ENCODE peak calls at places on chromosome 7, in six cellular contexts. One of them, this sample, is unnamed.

GRCh38 chr7:20958474-20958873 is 171.8 kb upstream of the SP8 start:
- DNase-seq in hepatocyte: no peak
- DNase-seq in cardiac muscle cell: no peak
- DNase-seq in nephron progenitor cell: no peak
- DNase-seq in mesothelial cell of epicardium: no peak
- DNase-seq in AG10803: no peak
- DNase-seq in this sample: no peak

GRCh38 chr7:98204670-98205069 is 6.6 kb upstream of the BHLHA15 start:
- DNase-seq in hepatocyte: no peak
- DNase-seq in cardiac muscle cell: peak; percentile 33
- DNase-seq in nephron progenitor cell: no peak
- DNase-seq in mesothelial cell of epicardium: peak; percentile 13
- DNase-seq in AG10803: no peak
- DNase-seq in this sample: no peak

GRCh38 chr7:64618785-64619456 is 47.0 kb upstream of the ZNF107 start:
- DNase-seq in hepatocyte: no peak
- DNase-seq in cardiac muscle cell: peak; percentile 23
- DNase-seq in nephron progenitor cell: no peak
- DNase-seq in mesothelial cell of epicardium: no peak
- DNase-seq in AG10803: peak; percentile 39
- DNase-seq in this sample: peak; percentile 1

GRCh38 chr7:138934861-138935260 is 46.3 kb downstream of the KIAA1549 start:
- DNase-seq in hepatocyte: peak; percentile 64
- DNase-seq in cardiac muscle cell: no peak
- DNase-seq in nephron progenitor cell: no peak
- DNase-seq in mesothelial cell of epicardium: no peak
- DNase-seq in AG10803: peak; percentile 31
- DNase-seq in this sample: no peak

GRCh38 chr7:16264436-16265183 is 156.7 kb downstream of the CRPPA start:
- DNase-seq in hepatocyte: no peak
- DNase-seq in cardiac muscle cell: no peak
- DNase-seq in nephron progenitor cell: no peak
- DNase-seq in mesothelial cell of epicardium: no peak
- DNase-seq in AG10803: no peak
- DNase-seq in this sample: no peak

GRCh38 chr7:39950473-39951155 is 558 bp downstream of the CDK13 start:
- DNase-seq in hepatocyte: peak; percentile 65
- DNase-seq in cardiac muscle cell: peak; percentile 65
- DNase-seq in nephron progenitor cell: peak; percentile 61
- DNase-seq in mesothelial cell of epicardium: peak; percentile 70
- DNase-seq in AG10803: peak; percentile 49
- DNase-seq in this sample: peak; percentile 12

GRCh38 chr7:47991741-47992311 is 12.4 kb upstream of the HUS1 start:
- DNase-seq in hepatocyte: peak; percentile 87
- DNase-seq in cardiac muscle cell: peak; percentile 85
- DNase-seq in nephron progenitor cell: peak; percentile 83
- DNase-seq in mesothelial cell of epicardium: peak; percentile 75
- DNase-seq in AG10803: peak; percentile 78
- DNase-seq in this sample: peak; percentile 77

GRCh38 chr7:503575-504111 is 16.0 kb downstream of the PDGFA start:
- DNase-seq in hepatocyte: peak; percentile 94
- DNase-seq in cardiac muscle cell: no peak
- DNase-seq in nephron progenitor cell: no peak
- DNase-seq in mesothelial cell of epicardium: no peak
- DNase-seq in AG10803: no peak
- DNase-seq in this sample: no peak

GRCh38 chr7:132255898-132256297 is 320.4 kb downstream of the PLXNA4 start:
- DNase-seq in hepatocyte: peak; percentile 54
- DNase-seq in cardiac muscle cell: peak; percentile 70
- DNase-seq in nephron progenitor cell: no peak
- DNase-seq in mesothelial cell of epicardium: no peak
- DNase-seq in AG10803: no peak
- DNase-seq in this sample: no peak

GRCh38 chr7:4028221-4028620 is 653.9 kb upstream of the FOXK1 start:
- DNase-seq in hepatocyte: no peak
- DNase-seq in cardiac muscle cell: no peak
- DNase-seq in nephron progenitor cell: no peak
- DNase-seq in mesothelial cell of epicardium: no peak
- DNase-seq in AG10803: no peak
- DNase-seq in this sample: no peak

GRCh38 chr7:2617710-2617975 is 14.1 kb upstream of the TTYH3 start:
- DNase-seq in hepatocyte: no peak
- DNase-seq in cardiac muscle cell: no peak
- DNase-seq in nephron progenitor cell: no peak
- DNase-seq in mesothelial cell of epicardium: no peak
- DNase-seq in AG10803: no peak
- DNase-seq in this sample: no peak

GRCh38 chr7:150914966-150915365 is 62.6 kb downstream of the AOC1 start:
- DNase-seq in hepatocyte: no peak
- DNase-seq in cardiac muscle cell: no peak
- DNase-seq in nephron progenitor cell: no peak
- DNase-seq in mesothelial cell of epicardium: no peak
- DNase-seq in AG10803: no peak
- DNase-seq in this sample: no peak
- TF ChIP-seq CTCF in hepatocyte: no peak
- TF ChIP-seq CTCF in cardiac muscle cell: no peak
- TF ChIP-seq CTCF in nephron progenitor cell: no peak
- TF ChIP-seq CTCF in mesothelial cell of epicardium: no peak
- TF ChIP-seq CTCF in AG10803: no peak
- TF ChIP-seq CTCF in this sample: no peak

GRCh38 chr7:35717013-35717412 is 22.1 kb upstream of the HERPUD2 start:
- DNase-seq in hepatocyte: no peak
- DNase-seq in cardiac muscle cell: no peak
- DNase-seq in nephron progenitor cell: no peak
- DNase-seq in mesothelial cell of epicardium: no peak
- DNase-seq in AG10803: no peak
- DNase-seq in this sample: no peak

GRCh38 chr7:35712563-35713226 is 17.8 kb upstream of the HERPUD2 start:
- DNase-seq in hepatocyte: no peak
- DNase-seq in cardiac muscle cell: no peak
- DNase-seq in nephron progenitor cell: no peak
- DNase-seq in mesothelial cell of epicardium: no peak
- DNase-seq in AG10803: no peak
- DNase-seq in this sample: no peak

GRCh38 chr7:35714407-35714806 is 19.5 kb upstream of the HERPUD2 start:
- DNase-seq in hepatocyte: no peak
- DNase-seq in cardiac muscle cell: no peak
- DNase-seq in nephron progenitor cell: no peak
- DNase-seq in mesothelial cell of epicardium: no peak
- DNase-seq in AG10803: no peak
- DNase-seq in this sample: no peak

GRCh38 chr7:35716038-35716803 is 21.3 kb upstream of the HERPUD2 start:
- DNase-seq in hepatocyte: no peak
- DNase-seq in cardiac muscle cell: peak; percentile 40
- DNase-seq in nephron progenitor cell: no peak
- DNase-seq in mesothelial cell of epicardium: no peak
- DNase-seq in AG10803: peak; percentile 33
- DNase-seq in this sample: no peak

DNA sequence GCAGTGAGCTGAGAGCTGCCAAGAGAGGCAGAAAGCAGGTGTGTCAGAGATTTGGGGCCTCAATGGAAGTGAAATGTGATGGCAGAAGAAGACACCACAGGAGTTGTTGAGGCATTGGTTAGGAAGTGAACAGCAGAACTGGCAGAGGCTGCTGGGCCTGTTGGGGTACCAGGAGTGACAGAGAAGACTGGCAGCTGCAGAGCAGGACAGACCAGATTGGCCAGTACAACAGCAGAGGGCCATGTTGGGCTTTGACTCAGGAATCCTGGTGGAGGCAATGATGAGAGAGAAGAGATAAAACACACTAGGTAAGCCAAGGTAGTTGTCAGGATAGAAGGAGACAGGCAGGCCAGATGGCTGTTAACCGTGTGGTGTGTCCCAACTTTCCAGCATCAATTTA is 19.9 kb upstream of the HERPUD2 start:
- DNase-seq in hepatocyte: no peak
- DNase-seq in cardiac muscle cell: no peak
- DNase-seq in nephron progenitor cell: no peak
- DNase-seq in mesothelial cell of epicardium: no peak
- DNase-seq in AG10803: no peak
- DNase-seq in this sample: no peak
- TF ChIP-seq CTCF in hepatocyte: no peak
- TF ChIP-seq CTCF in cardiac muscle cell: no peak
- TF ChIP-seq CTCF in nephron progenitor cell: no peak
- TF ChIP-seq CTCF in mesothelial cell of epicardium: no peak
- TF ChIP-seq CTCF in AG10803: no peak
- TF ChIP-seq CTCF in this sample: no peak

GRCh38 chr7:44762726-44763522 is 14.3 kb downstream of the ZMIZ2 start:
- DNase-seq in hepatocyte: no peak
- DNase-seq in cardiac muscle cell: no peak
- DNase-seq in nephron progenitor cell: no peak
- DNase-seq in mesothelial cell of epicardium: no peak
- DNase-seq in AG10803: no peak
- DNase-seq in this sample: no peak

GRCh38 chr7:44764081-44764480 is 15.4 kb downstream of the ZMIZ2 start:
- DNase-seq in hepatocyte: no peak
- DNase-seq in cardiac muscle cell: no peak
- DNase-seq in nephron progenitor cell: no peak
- DNase-seq in mesothelial cell of epicardium: no peak
- DNase-seq in AG10803: no peak
- DNase-seq in this sample: no peak

GRCh38 chr7:44766416-44766801 is 17.8 kb downstream of the ZMIZ2 start:
- DNase-seq in hepatocyte: no peak
- DNase-seq in cardiac muscle cell: no peak
- DNase-seq in nephron progenitor cell: no peak
- DNase-seq in mesothelial cell of epicardium: no peak
- DNase-seq in AG10803: no peak
- DNase-seq in this sample: no peak

GRCh38 chr7:44765579-44766415 is 17.1 kb downstream of the ZMIZ2 start:
- DNase-seq in hepatocyte: no peak
- DNase-seq in cardiac muscle cell: no peak
- DNase-seq in nephron progenitor cell: no peak
- DNase-seq in mesothelial cell of epicardium: no peak
- DNase-seq in AG10803: no peak
- DNase-seq in this sample: no peak

GRCh38 chr7:44764665-44765578 is 16.3 kb downstream of the ZMIZ2 start:
- DNase-seq in hepatocyte: no peak
- DNase-seq in cardiac muscle cell: no peak
- DNase-seq in nephron progenitor cell: no peak
- DNase-seq in mesothelial cell of epicardium: no peak
- DNase-seq in AG10803: no peak
- DNase-seq in this sample: no peak
- TF ChIP-seq CTCF in hepatocyte: no peak
- TF ChIP-seq CTCF in cardiac muscle cell: no peak
- TF ChIP-seq CTCF in nephron progenitor cell: no peak
- TF ChIP-seq CTCF in mesothelial cell of epicardium: no peak
- TF ChIP-seq CTCF in AG10803: no peak
- TF ChIP-seq CTCF in this sample: peak; percentile 17

GRCh38 chr7:25318077-25318476 is 89.8 kb upstream of the NPVF start:
- DNase-seq in hepatocyte: no peak
- DNase-seq in cardiac muscle cell: no peak
- DNase-seq in nephron progenitor cell: no peak
- DNase-seq in mesothelial cell of epicardium: no peak
- DNase-seq in AG10803: no peak
- DNase-seq in this sample: no peak
- TF ChIP-seq CTCF in hepatocyte: peak; percentile 15
- TF ChIP-seq CTCF in cardiac muscle cell: peak; percentile 7
- TF ChIP-seq CTCF in nephron progenitor cell: no peak
- TF ChIP-seq CTCF in mesothelial cell of epicardium: no peak
- TF ChIP-seq CTCF in AG10803: no peak
- TF ChIP-seq CTCF in this sample: no peak

GRCh38 chr7:67636363-67637355 is 640.0 kb downstream of the TYW1 start:
- DNase-seq in hepatocyte: no peak
- DNase-seq in cardiac muscle cell: peak; percentile 8
- DNase-seq in nephron progenitor cell: peak; percentile 11
- DNase-seq in mesothelial cell of epicardium: no peak
- DNase-seq in AG10803: no peak
- DNase-seq in this sample: no peak
- TF ChIP-seq CTCF in hepatocyte: peak; percentile 26
- TF ChIP-seq CTCF in cardiac muscle cell: peak; percentile 20
- TF ChIP-seq CTCF in nephron progenitor cell: peak; percentile 21
- TF ChIP-seq CTCF in mesothelial cell of epicardium: no peak
- TF ChIP-seq CTCF in AG10803: peak; percentile 15
- TF ChIP-seq CTCF in this sample: peak; percentile 48

GRCh38 chr7:115707236-115707635 is 323.3 kb downstream of the TFEC start:
- DNase-seq in hepatocyte: peak; percentile 28
- DNase-seq in cardiac muscle cell: peak; percentile 38
- DNase-seq in nephron progenitor cell: no peak
- DNase-seq in mesothelial cell of epicardium: no peak
- DNase-seq in AG10803: peak; percentile 18
- DNase-seq in this sample: no peak
- TF ChIP-seq CTCF in hepatocyte: peak; percentile 44
- TF ChIP-seq CTCF in cardiac muscle cell: peak; percentile 27
- TF ChIP-seq CTCF in nephron progenitor cell: peak; percentile 12
- TF ChIP-seq CTCF in mesothelial cell of epicardium: no peak
- TF ChIP-seq CTCF in AG10803: peak; percentile 36
- TF ChIP-seq CTCF in this sample: peak; percentile 41

This sample was measured in neural crest cell.